ENCODE peak calls at places on chromosomes 3 and 15, in four cellular contexts. One of them, this sample, is unnamed.

GRCh38 chr3:15899438-15899837 is 101.7 kb upstream of the ANKRD28 start:
- DNase-seq in mucosa of descending colon: no peak
- DNase-seq in heart left ventricle: no peak
- DNase-seq in BE2C: no peak
- DNase-seq in this sample: no peak

GRCh38 chr3:113214917-113215595 is 3.7 kb downstream of the BOC start:
- DNase-seq in mucosa of descending colon: no peak
- DNase-seq in heart left ventricle: no peak
- DNase-seq in BE2C: no peak
- DNase-seq in this sample: no peak

GRCh38 chr15:45242289-45242688 is 9.7 kb upstream of the SLC28A2 start:
- DNase-seq in mucosa of descending colon: peak; percentile 21
- DNase-seq in heart left ventricle: no peak
- DNase-seq in BE2C: no peak
- DNase-seq in this sample: no peak

GRCh38 chr3:131083190-131083863 is 56.6 kb downstream of the NEK11 start:
- DNase-seq in mucosa of descending colon: peak; percentile 20
- DNase-seq in heart left ventricle: peak; percentile 38
- DNase-seq in BE2C: peak; percentile 100
- DNase-seq in this sample: peak; percentile 77

GRCh38 chr15:52008698-52009434 is 10.2 kb upstream of the MAPK6 start:
- DNase-seq in mucosa of descending colon: no peak
- DNase-seq in heart left ventricle: no peak
- DNase-seq in BE2C: no peak
- DNase-seq in this sample: no peak

GRCh38 chr3:108951802-108952474 is 1.7 kb downstream of the GUCA1C start:
- DNase-seq in mucosa of descending colon: no peak
- DNase-seq in heart left ventricle: no peak
- DNase-seq in BE2C: no peak
- DNase-seq in this sample: no peak

GRCh38 chr3:73868688-73869315 is 244.1 kb upstream of the PDZRN3 start:
- DNase-seq in mucosa of descending colon: peak; percentile 78
- DNase-seq in heart left ventricle: no peak
- DNase-seq in BE2C: peak; percentile 33
- DNase-seq in this sample: peak; percentile 48

GRCh38 chr15:95799286-95800187 is 531.0 kb upstream of the NR2F2 start:
- DNase-seq in mucosa of descending colon: no peak
- DNase-seq in heart left ventricle: no peak
- DNase-seq in BE2C: no peak
- DNase-seq in this sample: no peak

GRCh38 chr3:4900298-4900697 is 78.9 kb upstream of the BHLHE40 start:
- DNase-seq in mucosa of descending colon: no peak
- DNase-seq in heart left ventricle: no peak
- DNase-seq in BE2C: no peak
- DNase-seq in this sample: no peak

DNA sequence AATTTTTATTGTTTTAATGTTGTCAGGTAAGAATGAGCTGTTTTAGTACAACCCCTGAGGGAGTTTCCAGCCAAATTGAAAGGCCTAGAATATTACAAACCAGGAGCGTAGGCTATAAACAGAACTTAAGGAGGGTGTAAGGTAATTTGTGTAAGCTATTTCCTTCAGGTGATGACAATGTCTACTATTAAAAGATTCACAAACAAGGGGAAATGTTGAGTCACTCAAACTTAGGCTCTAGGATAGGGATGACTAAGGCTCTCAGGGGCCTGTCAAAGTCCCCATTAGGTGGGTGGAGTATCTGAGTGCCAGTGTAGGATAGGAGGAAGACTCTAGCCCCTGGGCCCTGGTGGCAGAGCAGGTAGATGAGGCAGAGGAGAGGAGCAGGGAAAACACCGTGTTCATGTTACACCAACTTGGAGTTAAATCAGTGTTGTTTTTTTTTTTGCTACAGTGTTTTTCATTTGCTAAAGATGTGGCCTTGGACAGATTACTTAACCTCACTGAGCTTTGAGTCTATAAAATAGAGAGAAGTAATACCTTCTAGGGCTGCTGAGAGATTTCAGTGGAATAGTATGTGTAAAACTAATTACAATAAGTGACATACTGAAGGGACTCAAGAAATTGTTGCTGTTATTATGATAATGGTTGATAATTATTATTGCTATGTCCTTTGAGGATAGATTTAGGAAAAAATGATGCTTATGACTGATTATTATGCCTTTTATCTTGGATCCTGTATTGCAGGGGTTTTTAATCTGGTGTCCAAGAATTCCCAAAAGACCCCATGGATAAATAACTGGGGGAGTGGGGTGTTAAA is 10.2 kb downstream of the TM4SF1 start:
- DNase-seq in mucosa of descending colon: no peak
- DNase-seq in heart left ventricle: no peak
- DNase-seq in BE2C: no peak
- DNase-seq in this sample: no peak
- H3K4me1 ChIP-seq in mucosa of descending colon: peaks cover 28% of the 10 kb centered on the region
- H3K4me1 ChIP-seq in heart left ventricle: peaks cover 4% of the 10 kb centered on the region
- H3K4me1 ChIP-seq in BE2C: peaks cover 3% of the 10 kb centered on the region
- H3K4me1 ChIP-seq in this sample: peaks cover 28% of the 10 kb centered on the region

GRCh38 chr15:73695773-73696640 is 11.8 kb downstream of the CD276 start:
- DNase-seq in mucosa of descending colon: no peak
- DNase-seq in heart left ventricle: no peak
- DNase-seq in BE2C: no peak
- DNase-seq in this sample: no peak
- H3K4me1 ChIP-seq in mucosa of descending colon: peaks cover 7% of the 10 kb centered on the region
- H3K4me1 ChIP-seq in heart left ventricle: peaks cover 33% of the 10 kb centered on the region
- H3K4me1 ChIP-seq in BE2C: peaks cover 7% of the 10 kb centered on the region
- H3K4me1 ChIP-seq in this sample: peaks cover 27% of the 10 kb centered on the region

GRCh38 chr3:48432411-48433371 is 2.8 kb upstream of the PLXNB1 start:
- DNase-seq in mucosa of descending colon: peak; percentile 50
- DNase-seq in heart left ventricle: no peak
- DNase-seq in BE2C: no peak
- DNase-seq in this sample: peak; percentile 19
- H3K4me1 ChIP-seq in mucosa of descending colon: peaks cover 34% of the 10 kb centered on the region
- H3K4me1 ChIP-seq in heart left ventricle: peaks cover 5% of the 10 kb centered on the region
- H3K4me1 ChIP-seq in BE2C: no peaks in the 10 kb centered on the region
- H3K4me1 ChIP-seq in this sample: peaks cover 3% of the 10 kb centered on the region

DNA sequence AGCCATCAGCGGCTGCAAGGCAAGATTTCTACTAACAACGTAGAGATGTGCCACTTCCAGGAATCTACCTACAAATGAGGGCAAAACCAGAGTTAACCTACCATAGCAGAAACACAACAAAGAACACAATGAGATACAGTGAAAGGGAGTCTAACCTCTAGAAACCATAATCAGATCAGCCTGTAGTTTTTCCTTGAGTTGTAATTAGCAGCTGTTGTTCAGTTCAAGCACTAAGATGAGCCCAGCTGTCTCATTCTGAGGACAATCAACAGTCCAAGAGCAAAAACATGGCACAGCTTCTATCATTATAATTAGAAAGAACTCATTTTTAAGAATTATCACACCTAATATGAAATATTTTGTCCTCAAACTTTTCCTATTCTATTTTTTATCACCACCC is 50.3 kb downstream of the MAGI1 start:
- DNase-seq in mucosa of descending colon: no peak
- DNase-seq in heart left ventricle: no peak
- DNase-seq in BE2C: no peak
- DNase-seq in this sample: no peak
- H3K4me1 ChIP-seq in mucosa of descending colon: peaks cover 2% of the 10 kb centered on the region
- H3K4me1 ChIP-seq in heart left ventricle: peaks cover 4% of the 10 kb centered on the region
- H3K4me1 ChIP-seq in BE2C: no peaks in the 10 kb centered on the region
- H3K4me1 ChIP-seq in this sample: no peaks in the 10 kb centered on the region

GRCh38 chr3:32821686-32822296 is 4.0 kb downstream of the TRIM71 start:
- DNase-seq in mucosa of descending colon: no peak
- DNase-seq in heart left ventricle: no peak
- DNase-seq in BE2C: no peak
- DNase-seq in this sample: peak; percentile 44

GRCh38 chr3:32831062-32831461 is 13.3 kb downstream of the TRIM71 start:
- DNase-seq in mucosa of descending colon: no peak
- DNase-seq in heart left ventricle: no peak
- DNase-seq in BE2C: no peak
- DNase-seq in this sample: no peak

GRCh38 chr3:32822609-32823498 is 5.1 kb downstream of the TRIM71 start:
- DNase-seq in mucosa of descending colon: no peak
- DNase-seq in heart left ventricle: no peak
- DNase-seq in BE2C: no peak
- DNase-seq in this sample: no peak

GRCh38 chr3:32820971-32821685 is 3.3 kb downstream of the TRIM71 start:
- DNase-seq in mucosa of descending colon: no peak
- DNase-seq in heart left ventricle: no peak
- DNase-seq in BE2C: no peak
- DNase-seq in this sample: no peak

GRCh38 chr3:32825601-32826375 is 8.0 kb downstream of the TRIM71 start:
- DNase-seq in mucosa of descending colon: no peak
- DNase-seq in heart left ventricle: no peak
- DNase-seq in BE2C: no peak
- DNase-seq in this sample: no peak
- H3K4me1 ChIP-seq in mucosa of descending colon: no peaks in the 10 kb centered on the region
- H3K4me1 ChIP-seq in heart left ventricle: no peaks in the 10 kb centered on the region
- H3K4me1 ChIP-seq in BE2C: no peaks in the 10 kb centered on the region
- H3K4me1 ChIP-seq in this sample: no peaks in the 10 kb centered on the region

GRCh38 chr15:40334541-40334940 is 6.2 kb downstream of the CCDC9B start:
- DNase-seq in mucosa of descending colon: no peak
- DNase-seq in heart left ventricle: no peak
- DNase-seq in BE2C: no peak
- DNase-seq in this sample: no peak
- H3K4me1 ChIP-seq in mucosa of descending colon: peaks cover 23% of the 10 kb centered on the region
- H3K4me1 ChIP-seq in heart left ventricle: peaks cover 42% of the 10 kb centered on the region
- H3K4me1 ChIP-seq in BE2C: peaks cover 56% of the 10 kb centered on the region
- H3K4me1 ChIP-seq in this sample: peaks cover 39% of the 10 kb centered on the region

GRCh38 chr3:100042577-100042981 is 71.7 kb downstream of the FILIP1L start:
- DNase-seq in mucosa of descending colon: no peak
- DNase-seq in heart left ventricle: no peak
- DNase-seq in BE2C: no peak
- DNase-seq in this sample: no peak
- H3K4me1 ChIP-seq in mucosa of descending colon: peaks cover 32% of the 10 kb centered on the region
- H3K4me1 ChIP-seq in heart left ventricle: peaks cover 20% of the 10 kb centered on the region
- H3K4me1 ChIP-seq in BE2C: peaks cover 11% of the 10 kb centered on the region
- H3K4me1 ChIP-seq in this sample: peaks cover 36% of the 10 kb centered on the region

This sample was measured in SK-N-SH.